ENCODE peak calls at places on chromosomes 1 and 21, in seven cellular contexts. E, J, U, R, M, P and G are unnamed samples.

GRCh38 chr1:30476911-30477459 is 246.4 kb downstream of the MATN1 start:
- DNase-seq in M (no peak), E (no peak), R (no peak), U (no peak), P (no peak), J (no peak), G (no peak)

GRCh38 chr1:202181586-202181985 is 12.0 kb upstream of the LGR6 start:
- DNase-seq in E (no peak), R (no peak), M (no peak), J (no peak), P (no peak), U (no peak), G (no peak)

GRCh38 chr1:41856361-41857285 is 62.1 kb downstream of the HIVEP3 start:
- DNase-seq in J (no peak), M (no peak), U (no peak), P (no peak), R (no peak), E (no peak), G (no peak)

GRCh38 chr1:180278193-180278556 is 48.1 kb downstream of the LHX4 start:
- DNase-seq in U (no peak), R (no peak), P (no peak), J (no peak), E (no peak), M (no peak), G (no peak)

GRCh38 chr1:156104861-156105546 is 9.5 kb upstream of the LMNA start:
- DNase-seq in E (peak; percentile 90), P (no peak), R (peak; percentile 92), M (no peak), U (no peak), J (no peak), G (no peak)

GRCh38 chr1:202304370-202304769 is 37.4 kb downstream of the UBE2T start:
- DNase-seq in P (no peak), U (no peak), M (no peak), J (no peak), R (no peak), E (no peak), G (no peak)

GRCh38 chr21:39078322-39079065 is 104.8 kb downstream of the PSMG1 start:
- DNase-seq in U (no peak), E (no peak), J (no peak), M (no peak), P (no peak), R (no peak), G (no peak)

GRCh38 chr1:162541619-162542141 is 19.8 kb upstream of the UAP1 start:
- DNase-seq in P (no peak), U (peak; percentile 68), M (peak; percentile 57), R (peak; percentile 91), J (no peak), E (no peak), G (no peak)

GRCh38 chr1:53367503-53368313 is 39.8 kb upstream of the LRP8 start:
- DNase-seq in U (no peak), J (no peak), R (no peak), M (peak; percentile 74), E (no peak), P (peak; percentile 41), G (peak; percentile 40)

GRCh38 chr1:81844477-81844876 is 43.7 kb downstream of the ADGRL2 start:
- DNase-seq in P (no peak), U (no peak), R (no peak), E (no peak), M (no peak), J (no peak), G (no peak)

GRCh38 chr1:52127181-52128175 is 14.4 kb upstream of the ZFYVE9 start:
- DNase-seq in U (no peak), J (no peak), P (peak; percentile 21), E (peak; percentile 35), R (peak; percentile 68), M (peak; percentile 62), G (no peak)

GRCh38 chr1:39738622-39739366 is at the start of gene PPIE:
- DNase-seq in R (peak; percentile 86), J (peak; percentile 91), M (peak; percentile 98), U (peak; percentile 93), E (peak; percentile 98), P (peak; percentile 95), G (peak; percentile 78)

GRCh38 chr1:218557731-218558130 is 212.6 kb downstream of the TGFB2 start:
- DNase-seq in J (no peak), R (no peak), U (no peak), M (no peak), P (no peak), E (peak; percentile 5), G (no peak)

GRCh38 chr1:168879906-168880734 is 151.1 kb upstream of the DPT start:
- DNase-seq in E (peak; percentile 16), M (peak; percentile 47), U (no peak), R (no peak), P (no peak), J (no peak), G (no peak)

GRCh38 chr21:16437586-16437985 is 707.8 kb downstream of the USP25 start:
- DNase-seq in P (no peak), J (no peak), M (no peak), E (no peak), U (no peak), R (no peak), G (no peak)
- H3K4me3 ChIP-seq in P (no peak overlapping the region), J (no peak overlapping the region), M (no peak overlapping the region), E (no peak overlapping the region), U (no peak overlapping the region), R (no peak overlapping the region), G (no peak overlapping the region)

GRCh38 chr1:165632491-165632890 is 1.5 kb downstream of the MGST3 start:
- DNase-seq in P (no peak), M (no peak), E (no peak), J (no peak), R (peak; percentile 39), U (no peak), G (no peak)
- H3K4me3 ChIP-seq in P (peak overlapping the region; percentile 62), M (peak overlapping the region; percentile 68), E (peak overlapping the region; percentile 97), J (peak overlapping the region; percentile 96), R (no peak overlapping the region), U (peak overlapping the region; percentile 60), G (peak overlapping the region; percentile 91)

GRCh38 chr1:204791453-204792366 is 79.0 kb upstream of the NFASC start:
- DNase-seq in P (peak; percentile 86), J (no peak), R (peak; percentile 36), E (peak; percentile 97), M (peak; percentile 93), U (peak; percentile 34), G (peak; percentile 65)
- H3K4me3 ChIP-seq in P (no peak overlapping the region), J (no peak overlapping the region), R (no peak overlapping the region), E (no peak overlapping the region), M (no peak overlapping the region), U (no peak overlapping the region), G (no peak overlapping the region)

DNA sequence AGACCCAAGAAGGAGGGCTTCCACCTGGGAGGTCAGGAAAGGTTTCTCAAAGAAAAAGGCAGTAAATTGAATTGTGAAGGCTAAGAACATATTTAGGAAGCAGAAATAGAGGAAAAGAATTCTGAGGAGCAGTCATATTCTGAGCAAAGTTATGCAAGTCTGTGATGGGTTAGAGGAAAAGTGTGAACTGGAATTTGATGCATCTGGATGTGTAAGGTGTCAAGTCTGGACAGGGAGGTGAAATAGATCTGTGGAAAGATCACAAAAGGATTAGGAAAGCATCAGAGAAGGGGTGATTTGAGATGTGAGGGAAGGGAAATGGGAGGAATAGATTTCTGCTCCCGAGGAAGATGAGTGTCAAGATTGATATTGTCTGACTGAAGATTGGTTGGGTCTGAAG is 18.1 kb upstream of the PRDM2 start:
- DNase-seq in J (no peak), M (no peak), R (no peak), P (no peak), U (no peak), E (no peak), G (no peak)
- H3K4me3 ChIP-seq in J (no peak overlapping the region), M (no peak overlapping the region), R (no peak overlapping the region), P (no peak overlapping the region), U (no peak overlapping the region), E (no peak overlapping the region), G (no peak overlapping the region)